ENCODE peak calls at places on chromosomes 11 and 22, in eight cellular contexts. One of them, this sample, is unnamed.

GRCh38 chr11:75073459-75074190 is 23.1 kb downstream of the OR2AT4 start:
- DNase-seq in H1: no peak
- DNase-seq in vagina: no peak
- DNase-seq in spleen: no peak
- DNase-seq in endothelial cell of umbilical vein: no peak
- DNase-seq in HCT116: no peak
- DNase-seq in stomach: no peak
- DNase-seq in esophagus muscularis mucosa: no peak
- DNase-seq in this sample: no peak

GRCh38 chr11:122877732-122878131 is 4.8 kb upstream of the JHY start:
- DNase-seq in H1: no peak
- DNase-seq in vagina: no peak
- DNase-seq in spleen: no peak
- DNase-seq in endothelial cell of umbilical vein: no peak
- DNase-seq in HCT116: no peak
- DNase-seq in stomach: no peak
- DNase-seq in esophagus muscularis mucosa: no peak
- DNase-seq in this sample: no peak

GRCh38 chr11:84408946-84409411 is 1122.8 kb upstream of the CCDC90B start:
- DNase-seq in H1: no peak
- DNase-seq in vagina: no peak
- DNase-seq in spleen: no peak
- DNase-seq in endothelial cell of umbilical vein: no peak
- DNase-seq in HCT116: no peak
- DNase-seq in stomach: no peak
- DNase-seq in esophagus muscularis mucosa: no peak
- DNase-seq in this sample: no peak

GRCh38 chr11:26649884-26650283 is 72.0 kb downstream of the SLC5A12 start:
- DNase-seq in H1: no peak
- DNase-seq in vagina: no peak
- DNase-seq in spleen: no peak
- DNase-seq in endothelial cell of umbilical vein: peak; percentile 63
- DNase-seq in HCT116: peak; percentile 3
- DNase-seq in stomach: peak; percentile 58
- DNase-seq in esophagus muscularis mucosa: no peak
- DNase-seq in this sample: peak; percentile 67

GRCh38 chr11:28808771-28809170 is 700.6 kb downstream of the METTL15 start:
- DNase-seq in H1: no peak
- DNase-seq in vagina: no peak
- DNase-seq in spleen: no peak
- DNase-seq in endothelial cell of umbilical vein: no peak
- DNase-seq in HCT116: no peak
- DNase-seq in stomach: no peak
- DNase-seq in esophagus muscularis mucosa: no peak
- DNase-seq in this sample: no peak

GRCh38 chr11:11973361-11973800 is 35.0 kb downstream of the DKK3 start:
- DNase-seq in H1: no peak
- DNase-seq in vagina: peak; percentile 87
- DNase-seq in spleen: no peak
- DNase-seq in endothelial cell of umbilical vein: peak; percentile 45
- DNase-seq in HCT116: no peak
- DNase-seq in stomach: peak; percentile 74
- DNase-seq in esophagus muscularis mucosa: no peak
- DNase-seq in this sample: peak; percentile 26

GRCh38 chr11:116656011-116656410 is 116.8 kb downstream of the BUD13 start:
- DNase-seq in H1: no peak
- DNase-seq in vagina: peak; percentile 58
- DNase-seq in spleen: no peak
- DNase-seq in endothelial cell of umbilical vein: no peak
- DNase-seq in HCT116: no peak
- DNase-seq in stomach: no peak
- DNase-seq in esophagus muscularis mucosa: peak; percentile 89
- DNase-seq in this sample: no peak

GRCh38 chr11:102026975-102027374 is 20.3 kb upstream of the CFAP300 start:
- DNase-seq in H1: no peak
- DNase-seq in vagina: no peak
- DNase-seq in spleen: no peak
- DNase-seq in endothelial cell of umbilical vein: no peak
- DNase-seq in HCT116: no peak
- DNase-seq in stomach: no peak
- DNase-seq in esophagus muscularis mucosa: no peak
- DNase-seq in this sample: no peak

GRCh38 chr11:44909557-44909956 is 41.1 kb downstream of the TP53I11 start:
- DNase-seq in H1: no peak
- DNase-seq in vagina: no peak
- DNase-seq in spleen: no peak
- DNase-seq in endothelial cell of umbilical vein: no peak
- DNase-seq in HCT116: no peak
- DNase-seq in stomach: no peak
- DNase-seq in esophagus muscularis mucosa: no peak
- DNase-seq in this sample: no peak

GRCh38 chr11:28043930-28044709 is 63.8 kb downstream of the KIF18A start:
- DNase-seq in H1: no peak
- DNase-seq in vagina: no peak
- DNase-seq in spleen: no peak
- DNase-seq in endothelial cell of umbilical vein: no peak
- DNase-seq in HCT116: no peak
- DNase-seq in stomach: no peak
- DNase-seq in esophagus muscularis mucosa: no peak
- DNase-seq in this sample: no peak

GRCh38 chr11:46183819-46184218 is 62.6 kb upstream of the PHF21A start:
- DNase-seq in H1: no peak
- DNase-seq in vagina: no peak
- DNase-seq in spleen: no peak
- DNase-seq in endothelial cell of umbilical vein: no peak
- DNase-seq in HCT116: no peak
- DNase-seq in stomach: no peak
- DNase-seq in esophagus muscularis mucosa: peak; percentile 47
- DNase-seq in this sample: no peak

GRCh38 chr22:25775501-25775900 is 33.5 kb downstream of the MYO18B start:
- DNase-seq in H1: no peak
- DNase-seq in vagina: no peak
- DNase-seq in spleen: no peak
- DNase-seq in endothelial cell of umbilical vein: no peak
- DNase-seq in HCT116: no peak
- DNase-seq in stomach: no peak
- DNase-seq in esophagus muscularis mucosa: no peak
- DNase-seq in this sample: no peak

GRCh38 chr11:74380746-74381439 is 17.3 kb downstream of the PGM2L1 start:
- DNase-seq in H1: no peak
- DNase-seq in vagina: no peak
- DNase-seq in spleen: no peak
- DNase-seq in endothelial cell of umbilical vein: no peak
- DNase-seq in HCT116: no peak
- DNase-seq in stomach: peak; percentile 57
- DNase-seq in esophagus muscularis mucosa: no peak
- DNase-seq in this sample: peak; percentile 31

GRCh38 chr22:45164217-45165123 is 745 bp downstream of the NUP50 start:
- DNase-seq in H1: no peak
- DNase-seq in vagina: no peak
- DNase-seq in spleen: peak; percentile 91
- DNase-seq in endothelial cell of umbilical vein: peak; percentile 30
- DNase-seq in HCT116: no peak
- DNase-seq in stomach: peak; percentile 34
- DNase-seq in esophagus muscularis mucosa: no peak
- DNase-seq in this sample: no peak

DNA sequence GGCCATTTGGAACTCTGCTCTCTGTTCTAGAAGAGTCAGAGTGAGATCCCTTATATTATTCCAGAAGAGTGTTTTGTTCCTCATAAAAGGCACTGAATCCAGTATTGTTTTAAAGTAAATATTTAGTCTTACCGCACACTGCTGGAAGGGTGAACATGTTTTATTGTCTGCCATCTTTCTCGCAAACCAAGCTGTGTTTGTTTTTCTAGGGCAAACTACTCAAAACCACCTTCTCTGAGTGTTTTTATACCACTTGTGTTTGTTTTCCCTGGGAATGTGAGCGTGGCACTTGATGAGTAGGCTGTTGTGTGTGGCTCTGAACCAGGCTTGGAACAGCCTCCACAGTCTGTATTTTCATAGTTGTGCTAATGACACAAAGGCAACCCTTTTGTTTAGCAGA is 89.8 kb downstream of the DBX1 start:
- DNase-seq in H1: no peak
- DNase-seq in vagina: no peak
- DNase-seq in spleen: no peak
- DNase-seq in endothelial cell of umbilical vein: no peak
- DNase-seq in HCT116: no peak
- DNase-seq in stomach: no peak
- DNase-seq in esophagus muscularis mucosa: no peak
- DNase-seq in this sample: peak; percentile 34
- H3K27ac ChIP-seq in H1: no peak overlapping the region
- H3K27ac ChIP-seq in vagina: no peak overlapping the region
- H3K27ac ChIP-seq in spleen: no peak overlapping the region
- H3K27ac ChIP-seq in endothelial cell of umbilical vein: no peak overlapping the region
- H3K27ac ChIP-seq in HCT116: no peak overlapping the region
- H3K27ac ChIP-seq in stomach: no peak overlapping the region
- H3K27ac ChIP-seq in esophagus muscularis mucosa: no peak overlapping the region
- H3K27ac ChIP-seq in this sample: no peak overlapping the region

GRCh38 chr11:61784506-61784805 is 7.9 kb downstream of the TMEM258 start:
- DNase-seq in H1: no peak
- DNase-seq in vagina: no peak
- DNase-seq in spleen: no peak
- DNase-seq in endothelial cell of umbilical vein: no peak
- DNase-seq in HCT116: no peak
- DNase-seq in stomach: no peak
- DNase-seq in esophagus muscularis mucosa: no peak
- DNase-seq in this sample: no peak

GRCh38 chr11:61785837-61786402 is 6.5 kb downstream of the TMEM258 start:
- DNase-seq in H1: no peak
- DNase-seq in vagina: no peak
- DNase-seq in spleen: peak; percentile 68
- DNase-seq in endothelial cell of umbilical vein: no peak
- DNase-seq in HCT116: no peak
- DNase-seq in stomach: no peak
- DNase-seq in esophagus muscularis mucosa: no peak
- DNase-seq in this sample: no peak

GRCh38 chr11:61783717-61784505 is 8.5 kb downstream of the TMEM258 start:
- DNase-seq in H1: no peak
- DNase-seq in vagina: no peak
- DNase-seq in spleen: no peak
- DNase-seq in endothelial cell of umbilical vein: no peak
- DNase-seq in HCT116: no peak
- DNase-seq in stomach: no peak
- DNase-seq in esophagus muscularis mucosa: no peak
- DNase-seq in this sample: no peak

GRCh38 chr11:61791737-61792309 is 576 bp downstream of the TMEM258 start:
- DNase-seq in H1: no peak
- DNase-seq in vagina: no peak
- DNase-seq in spleen: no peak
- DNase-seq in endothelial cell of umbilical vein: peak; percentile 95
- DNase-seq in HCT116: peak; percentile 63
- DNase-seq in stomach: peak; percentile 76
- DNase-seq in esophagus muscularis mucosa: no peak
- DNase-seq in this sample: peak; percentile 33

DNA sequence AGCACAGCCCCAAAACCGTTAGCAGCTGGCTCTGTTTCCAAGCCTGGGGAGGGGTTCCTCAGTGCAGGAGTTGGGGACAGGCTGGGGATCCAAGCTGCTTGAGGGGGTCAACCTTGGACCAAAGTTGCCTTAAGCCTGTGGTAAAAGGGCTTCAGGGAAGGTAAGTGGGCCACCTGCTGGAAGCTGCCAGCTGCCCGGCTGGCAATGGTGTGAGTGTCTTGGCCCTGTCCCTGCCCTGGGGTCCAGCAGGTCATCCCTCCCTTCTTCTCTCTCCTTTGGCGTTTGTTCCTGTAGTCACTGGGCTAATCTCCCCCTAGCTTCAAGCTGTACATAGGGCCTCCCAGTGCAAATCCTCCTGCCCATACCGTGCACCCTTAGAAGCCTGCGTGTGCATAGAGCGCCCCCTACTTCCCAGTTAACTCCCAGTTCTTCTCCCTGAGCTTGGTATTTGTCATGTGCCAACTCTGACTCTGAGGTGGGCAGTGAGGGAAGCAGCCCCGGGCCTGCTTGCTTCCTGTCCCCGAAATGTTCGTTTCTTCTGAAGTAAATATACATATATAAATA is 4.4 kb downstream of the TMEM258 start:
- DNase-seq in H1: no peak
- DNase-seq in vagina: no peak
- DNase-seq in spleen: no peak
- DNase-seq in endothelial cell of umbilical vein: peak; percentile 43
- DNase-seq in HCT116: peak; percentile 48
- DNase-seq in stomach: peak; percentile 72
- DNase-seq in esophagus muscularis mucosa: no peak
- DNase-seq in this sample: no peak
- TF ChIP-seq CTCF in H1: peak; percentile 87
- TF ChIP-seq CTCF in vagina: no peak
- TF ChIP-seq CTCF in spleen: no peak
- TF ChIP-seq CTCF in endothelial cell of umbilical vein: peak; percentile 51
- TF ChIP-seq CTCF in HCT116: peak; percentile 82
- TF ChIP-seq CTCF in stomach: peak; percentile 66
- TF ChIP-seq CTCF in esophagus muscularis mucosa: no peak
- TF ChIP-seq CTCF in this sample: no peak

GRCh38 chr11:121557348-121557747 is 104.6 kb upstream of the SORL1-AS1 start:
- DNase-seq in H1: no peak
- DNase-seq in vagina: no peak
- DNase-seq in spleen: no peak
- DNase-seq in endothelial cell of umbilical vein: no peak
- DNase-seq in HCT116: no peak
- DNase-seq in stomach: no peak
- DNase-seq in esophagus muscularis mucosa: no peak
- DNase-seq in this sample: no peak
- TF ChIP-seq POLR2AphosphoS5 in H1: no peak
- TF ChIP-seq POLR2AphosphoS5 in vagina: no peak
- TF ChIP-seq POLR2AphosphoS5 in spleen: no peak
- TF ChIP-seq POLR2AphosphoS5 in endothelial cell of umbilical vein: no peak
- TF ChIP-seq POLR2AphosphoS5 in HCT116: no peak
- TF ChIP-seq POLR2AphosphoS5 in stomach: no peak
- TF ChIP-seq POLR2AphosphoS5 in esophagus muscularis mucosa: no peak
- TF ChIP-seq POLR2AphosphoS5 in this sample: no peak

GRCh38 chr11:19849107-19849789 is 136.6 kb downstream of the NAV2 start:
- DNase-seq in H1: no peak
- DNase-seq in vagina: no peak
- DNase-seq in spleen: no peak
- DNase-seq in endothelial cell of umbilical vein: no peak
- DNase-seq in HCT116: no peak
- DNase-seq in stomach: peak; percentile 34
- DNase-seq in esophagus muscularis mucosa: no peak
- DNase-seq in this sample: no peak
- H3K27ac ChIP-seq in H1: no peak overlapping the region
- H3K27ac ChIP-seq in vagina: no peak overlapping the region
- H3K27ac ChIP-seq in spleen: peak overlapping the region; percentile 31
- H3K27ac ChIP-seq in endothelial cell of umbilical vein: no peak overlapping the region
- H3K27ac ChIP-seq in HCT116: no peak overlapping the region
- H3K27ac ChIP-seq in stomach: no peak overlapping the region
- H3K27ac ChIP-seq in esophagus muscularis mucosa: no peak overlapping the region
- H3K27ac ChIP-seq in this sample: no peak overlapping the region

GRCh38 chr11:31711137-31711536 is 100.0 kb downstream of the PAX6 start:
- DNase-seq in H1: no peak
- DNase-seq in vagina: no peak
- DNase-seq in spleen: no peak
- DNase-seq in endothelial cell of umbilical vein: no peak
- DNase-seq in HCT116: no peak
- DNase-seq in stomach: no peak
- DNase-seq in esophagus muscularis mucosa: no peak
- DNase-seq in this sample: no peak
- TF ChIP-seq CTCF in H1: no peak
- TF ChIP-seq CTCF in vagina: no peak
- TF ChIP-seq CTCF in spleen: no peak
- TF ChIP-seq CTCF in endothelial cell of umbilical vein: no peak
- TF ChIP-seq CTCF in HCT116: no peak
- TF ChIP-seq CTCF in stomach: no peak
- TF ChIP-seq CTCF in esophagus muscularis mucosa: no peak
- TF ChIP-seq CTCF in this sample: no peak